ENCODE peak calls at places on chromosomes 2 and 18, in ten cellular contexts. T is NCI-H1436 treated with DMSO at 0.1 percent for 48 hours, I is T-helper 9 cell, K is NCI-H187 treated with DMSO at 0.1 percent for 48 hours, R is M059J, N is NCI-H1092 treated with DMSO at 0.1 percent for 48 hours, P is Kasumi-1, H is heart right ventricle, J is T-helper 2 cell, M is astrocyte of the spinal cord. V is an unnamed sample.
A peak's percentile ranks its signal among the peaks of the same experiment; 100 is the strongest.

GRCh38 chr2:217160103-217160502 is 300.2 kb upstream of the TNP1 start:
- DNase-seq in T (no peak), I (no peak), K (no peak), R (peak; percentile 70), N (no peak), P (no peak), H (no peak), J (no peak), M (peak; percentile 49), V (no peak)

GRCh38 chr18:54257015-54257414 is 12.3 kb upstream of the POLI start:
- DNase-seq in T (no peak), I (no peak), K (no peak), R (no peak), N (no peak), P (no peak), H (no peak), J (no peak), M (no peak), V (no peak)

GRCh38 chr18:12371590-12371989 is 5.4 kb downstream of the AFG3L2 start:
- DNase-seq in T (no peak), I (no peak), K (no peak), R (no peak), N (no peak), P (no peak), H (no peak), J (no peak), M (no peak), V (no peak)

GRCh38 chr18:13433685-13434084 is 215.1 kb downstream of the LDLRAD4 start:
- DNase-seq in T (no peak), I (no peak), K (no peak), R (peak; percentile 61), N (no peak), P (no peak), H (no peak), J (no peak), M (no peak), V (no peak)

GRCh38 chr18:55422456-55423185 is 165.4 kb downstream of the TCF4 start:
- DNase-seq in T (no peak), I (no peak), K (no peak), R (peak; percentile 64), N (no peak), P (no peak), H (peak; percentile 82), J (no peak), M (peak; percentile 42), V (peak; percentile 70)

GRCh38 chr2:83650897-83651296 is 808.2 kb downstream of the SUCLG1 start:
- DNase-seq in T (no peak), I (no peak), K (no peak), R (peak; percentile 15), N (peak; percentile 94), P (no peak), H (no peak), J (no peak), M (peak; percentile 2), V (no peak)

GRCh38 chr2:43950383-43951008 is 45.3 kb downstream of the LRPPRC start:
- DNase-seq in T (no peak), I (no peak), K (no peak), R (peak; percentile 43), N (no peak), P (peak; percentile 54), H (no peak), J (no peak), M (peak; percentile 51), V (peak; percentile 14)

GRCh38 chr2:173235947-173236803 is 118.5 kb upstream of the CDCA7 start:
- DNase-seq in T (no peak), I (no peak), K (no peak), R (no peak), N (no peak), P (no peak), H (no peak), J (no peak), M (no peak), V (no peak)

GRCh38 chr18:54626779-54627178 is 35.7 kb downstream of the DYNAP start:
- DNase-seq in T (no peak), I (no peak), K (no peak), R (no peak), N (no peak), P (no peak), H (no peak), J (no peak), M (no peak), V (no peak)

GRCh38 chr2:119367472-119368099 is 809 bp downstream of the DBI start:
- DNase-seq in T (no peak), I (peak; percentile 16), K (no peak), R (peak; percentile 39), N (peak; percentile 25), P (peak; percentile 15), H (peak; percentile 73), J (peak; percentile 12), M (no peak), V (no peak)

GRCh38 chr18:79962835-79963657 is 1.4 kb upstream of the HSBP1L1 start:
- DNase-seq in T (no peak), I (peak; percentile 42), K (no peak), R (no peak), N (no peak), P (no peak), H (no peak), J (peak; percentile 47), M (no peak), V (no peak)

GRCh38 chr2:161138429-161138828 is 21.8 kb upstream of the TANK start:
- DNase-seq in T (no peak), I (no peak), K (no peak), R (no peak), N (no peak), P (no peak), H (no peak), J (no peak), M (no peak), V (no peak)

GRCh38 chr2:150332378-150332777 is 155.1 kb downstream of the RND3 start:
- DNase-seq in T (no peak), I (no peak), K (no peak), R (peak; percentile 6), N (no peak), P (no peak), H (no peak), J (no peak), M (no peak), V (no peak)

GRCh38 chr2:218981390-218982311 is 3.3 kb downstream of the FEV start:
- DNase-seq in T (no peak), I (no peak), K (no peak), R (no peak), N (peak; percentile 20), P (no peak), H (no peak), J (no peak), M (no peak), V (peak; percentile 29)

GRCh38 chr18:70416496-70416895 is 127.7 kb downstream of the SOCS6 start:
- DNase-seq in T (no peak), I (no peak), K (no peak), R (no peak), N (no peak), P (no peak), H (no peak), J (no peak), M (no peak), V (no peak)

GRCh38 chr2:141468746-141469145 is 662.1 kb downstream of the LRP1B start:
- DNase-seq in T (no peak), I (no peak), K (no peak), R (no peak), N (no peak), P (no peak), H (no peak), J (no peak), M (no peak), V (no peak)

GRCh38 chr18:13989209-13989608 is 73.9 kb upstream of the MC2R start:
- DNase-seq in T (no peak), I (no peak), K (no peak), R (peak; percentile 16), N (no peak), P (no peak), H (no peak), J (no peak), M (no peak), V (no peak)

GRCh38 chr2:145723872-145724271 is 1204.0 kb upstream of the ZEB2 start:
- DNase-seq in T (no peak), I (no peak), K (no peak), R (no peak), N (no peak), P (no peak), H (no peak), J (no peak), M (no peak), V (no peak)

GRCh38 chr2:18855027-18855426 is 265.7 kb upstream of the NT5C1B start:
- DNase-seq in T (no peak), I (no peak), K (no peak), R (peak; percentile 24), N (no peak), P (no peak), H (no peak), J (no peak), M (no peak), V (no peak)

GRCh38 chr2:181891258-181891965 is at the start of gene ITPRID2:
- DNase-seq in T (no peak), I (peak; percentile 41), K (no peak), R (peak; percentile 88), N (peak; percentile 52), P (peak; percentile 92), H (peak; percentile 89), J (peak; percentile 38), M (peak; percentile 92), V (peak; percentile 64)

GRCh38 chr2:179264238-179265081 is at the start of gene SESTD1:
- DNase-seq in T (no peak), I (peak; percentile 41), K (no peak), R (peak; percentile 41), N (peak; percentile 24), P (peak; percentile 62), H (peak; percentile 71), J (peak; percentile 23), M (peak; percentile 33), V (peak; percentile 48)

GRCh38 chr2:74952575-74952974 is 5.9 kb upstream of the POLE4 start:
- DNase-seq in T (no peak), I (no peak), K (no peak), R (no peak), N (no peak), P (no peak), H (no peak), J (no peak), M (no peak), V (no peak)

GRCh38 chr2:233450854-233451575 is 96.7 kb downstream of the DGKD start:
- DNase-seq in T (no peak), I (no peak), K (no peak), R (no peak), N (no peak), P (no peak), H (no peak), J (no peak), M (no peak), V (no peak)

GRCh38 chr2:234491897-234492296 is 5.0 kb downstream of the ARL4C start:
- DNase-seq in T (no peak), I (no peak), K (no peak), R (peak; percentile 42), N (no peak), P (no peak), H (no peak), J (no peak), M (no peak), V (no peak)

GRCh38 chr2:128473175-128474013 is 154.7 kb upstream of the HS6ST1 start:
- DNase-seq in T (no peak), I (no peak), K (no peak), R (no peak), N (no peak), P (peak; percentile 99), H (no peak), J (no peak), M (peak; percentile 2), V (no peak)

GRCh38 chr2:137168564-137168963 is 403.2 kb downstream of the THSD7B start:
- DNase-seq in T (no peak), I (no peak), K (no peak), R (peak; percentile 41), N (no peak), P (no peak), H (no peak), J (no peak), M (peak; percentile 24), V (no peak)

GRCh38 chr2:238818576-238818975 is 29.3 kb upstream of the TWIST2 start:
- DNase-seq in T (no peak), I (no peak), K (no peak), R (no peak), N (no peak), P (no peak), H (no peak), J (no peak), M (no peak), V (no peak)

GRCh38 chr2:47189635-47190034 is 34.5 kb upstream of the STPG4 start:
- DNase-seq in T (no peak), I (no peak), K (no peak), R (peak; percentile 93), N (no peak), P (no peak), H (no peak), J (no peak), M (peak; percentile 94), V (no peak)